ENCODE peak calls at places on chromosomes 12 and 14, in eight cellular contexts. H, Q, L, Z, I, E, C and F are unnamed samples.
A peak's percentile ranks its signal among the peaks of the same experiment; 100 is the strongest.

GRCh38 chr12:43282106-43282505 is 269.9 kb downstream of the ADAMTS20 start:
- DNase-seq in H (peak; percentile 32), Q (no peak), C (peak; percentile 50), Z (no peak), E (no peak), I (no peak), L (no peak), F (peak; percentile 7)

GRCh38 chr12:48973531-48973930 is 2.0 kb upstream of the WNT10B start:
- DNase-seq in E (no peak), H (no peak), Z (no peak), C (no peak), I (no peak), Q (no peak), L (no peak), F (no peak)

GRCh38 chr12:109677323-109677722 is 36.3 kb upstream of the FAM222A start:
- DNase-seq in E (no peak), Q (no peak), C (no peak), Z (peak; percentile 76), I (no peak), L (peak; percentile 30), H (no peak), F (no peak)

GRCh38 chr14:56659361-56659760 is 79.8 kb downstream of the TMEM260 start:
- DNase-seq in E (no peak), I (no peak), L (peak; percentile 15), H (no peak), Z (peak; percentile 79), C (no peak), Q (no peak), F (no peak)

GRCh38 chr12:6873094-6874006 is at the start of gene SPSB2:
- DNase-seq in L (peak; percentile 100), H (peak; percentile 98), C (peak; percentile 95), Z (peak; percentile 99), Q (peak; percentile 98), E (peak; percentile 99), I (peak; percentile 80), F (peak; percentile 89)

GRCh38 chr12:89783321-89784060 is 74.9 kb upstream of the ATP2B1 start:
- DNase-seq in Z (peak; percentile 81), H (no peak), L (peak; percentile 2), I (peak; percentile 10), C (no peak), E (no peak), Q (no peak), F (no peak)

GRCh38 chr14:36661506-36662257 is at the start of gene PAX9:
- DNase-seq in H (peak; percentile 82), L (peak; percentile 98), E (no peak), C (peak; percentile 99), Q (peak; percentile 88), Z (no peak), I (peak; percentile 44), F (peak; percentile 66)

GRCh38 chr12:6278439-6279255 is 31.8 kb upstream of the PLEKHG6 start:
- DNase-seq in I (peak; percentile 48), L (peak; percentile 85), H (peak; percentile 75), Z (peak; percentile 76), Q (peak; percentile 89), E (peak; percentile 82), C (peak; percentile 95), F (peak; percentile 57)

GRCh38 chr12:938810-939209 is 10.7 kb downstream of the RAD52 start:
- DNase-seq in L (no peak), I (no peak), H (no peak), E (no peak), Q (no peak), C (no peak), Z (no peak), F (no peak)

GRCh38 chr12:106602071-106602470 is 19.3 kb downstream of the RFX4 start:
- DNase-seq in E (no peak), I (no peak), Z (no peak), H (no peak), Q (no peak), C (no peak), L (no peak), F (no peak)

GRCh38 chr12:75641031-75641780 is 129.8 kb upstream of the KRR1 start:
- DNase-seq in H (peak; percentile 65), Q (no peak), E (no peak), L (no peak), Z (no peak), C (peak; percentile 84), I (peak; percentile 99), F (peak; percentile 90)

GRCh38 chr12:30825341-30825740 is 70.6 kb upstream of the CAPRIN2 start:
- DNase-seq in I (no peak), H (no peak), C (no peak), Q (no peak), E (no peak), Z (no peak), L (no peak), F (no peak)

GRCh38 chr12:111404362-111405148 is 1.2 kb upstream of the SH2B3 start:
- DNase-seq in Z (no peak), E (no peak), I (no peak), L (peak; percentile 92), C (no peak), Q (peak; percentile 39), H (no peak), F (no peak)

GRCh38 chr14:20434701-20435453 is 1.1 kb downstream of the KLHL33 start:
- DNase-seq in E (peak; percentile 81), H (no peak), Z (no peak), C (no peak), L (peak; percentile 71), I (no peak), Q (no peak), F (no peak)

GRCh38 chr12:17992002-17992656 is 97.9 kb downstream of the RERGL start:
- DNase-seq in H (peak; percentile 57), Q (no peak), Z (peak; percentile 29), I (peak; percentile 20), E (no peak), L (peak; percentile 72), C (peak; percentile 53), F (peak; percentile 30)

GRCh38 chr12:111488271-111488670 is 82.5 kb downstream of the SH2B3 start:
- DNase-seq in Z (peak; percentile 25), C (no peak), H (no peak), Q (no peak), I (no peak), L (no peak), E (peak; percentile 54), F (no peak)

GRCh38 chr14:24092960-24093900 is 881 bp upstream of the PCK2 start:
- DNase-seq in H (no peak), I (no peak), Z (no peak), L (no peak), C (no peak), Q (no peak), E (no peak), F (no peak)

GRCh38 chr12:108447168-108447840 is 67.8 kb upstream of the FICD start:
- DNase-seq in Z (no peak), I (no peak), L (no peak), E (no peak), H (no peak), Q (no peak), C (peak; percentile 52), F (no peak)

DNA sequence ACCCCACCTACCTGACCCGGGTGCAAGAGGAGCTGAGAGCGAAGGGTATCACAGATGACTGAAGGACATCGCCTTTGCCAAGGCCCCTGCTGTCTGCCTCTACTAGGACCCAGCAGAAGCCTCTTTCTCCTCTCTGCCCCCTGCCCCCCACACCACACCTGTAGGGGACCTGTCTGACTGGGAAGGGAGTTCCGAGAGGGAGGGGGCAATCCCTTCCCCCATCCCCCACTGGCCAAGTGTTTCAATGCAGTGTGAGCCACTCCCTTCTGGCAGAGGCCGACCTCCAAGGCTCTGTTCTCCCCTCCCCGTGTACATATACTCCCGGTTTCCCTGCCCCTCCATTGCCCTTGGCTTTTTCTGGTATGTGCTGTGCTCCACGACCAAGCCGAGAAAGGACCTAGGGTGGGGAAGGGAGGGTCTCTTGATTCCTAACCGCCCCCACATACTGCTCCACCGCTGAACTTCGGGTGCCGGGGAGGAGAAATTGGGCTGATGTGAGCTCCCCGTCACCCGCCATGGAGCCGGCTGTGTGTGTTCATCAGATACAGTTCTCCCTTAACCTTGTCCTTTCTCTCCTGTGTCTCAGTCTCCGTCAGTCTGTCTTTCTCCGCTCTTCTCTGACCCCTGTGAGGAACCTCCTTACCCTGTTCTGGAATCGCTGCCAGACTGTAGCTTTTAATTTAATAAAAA is 2.0 kb upstream of the ARHGEF25 start:
- DNase-seq in Z (peak; percentile 54), E (no peak), I (no peak), C (no peak), Q (no peak), H (no peak), L (peak; percentile 75), F (no peak)
- TF ChIP-seq CTCF in Z (no peak), E (no peak), I (no peak), C (no peak), Q (no peak), H (no peak), L (no peak), F (no peak)

DNA sequence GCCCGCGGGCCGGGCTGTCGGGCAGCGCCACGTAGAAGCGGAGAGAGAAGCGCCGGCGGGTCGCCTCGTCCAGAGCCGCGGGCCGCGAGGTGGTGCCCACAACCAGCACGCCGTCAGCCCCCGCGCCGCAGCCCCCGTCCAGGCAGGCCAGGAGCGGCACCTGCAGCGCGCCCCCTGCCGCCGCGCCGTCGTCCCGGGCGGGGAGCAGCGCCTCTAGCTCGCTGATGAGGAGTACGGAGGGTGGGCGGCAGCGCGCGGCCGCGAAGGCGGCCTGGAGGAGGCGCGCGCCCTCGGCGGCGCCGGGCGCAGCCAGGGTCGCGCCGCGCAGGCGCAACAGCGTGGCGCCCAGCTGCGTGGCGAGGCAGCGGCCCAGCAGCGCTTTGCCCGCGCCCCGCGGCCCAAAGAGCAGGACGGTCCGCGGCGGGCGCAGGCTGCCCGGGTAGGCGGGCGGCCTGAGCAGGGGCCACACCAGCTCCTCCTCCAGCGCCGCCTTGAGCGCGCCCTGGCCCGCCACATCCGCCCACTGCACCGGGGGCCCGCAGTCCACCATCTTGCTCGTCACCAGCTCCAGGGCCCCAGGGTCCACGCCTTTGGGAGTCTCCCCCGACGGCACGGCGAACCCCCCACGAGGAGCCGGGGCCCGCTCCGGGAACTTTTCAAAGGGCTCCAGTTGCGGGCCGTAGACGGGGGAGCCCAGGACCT is 27.6 kb downstream of the FIGNL2 start:
- DNase-seq in H (no peak), Z (no peak), C (peak; percentile 16), E (no peak), Q (peak; percentile 58), L (peak; percentile 84), I (peak; percentile 51), F (no peak)
- TF ChIP-seq CTCF in H (no peak), Z (no peak), C (no peak), E (no peak), Q (peak; percentile 62), L (no peak), I (no peak), F (no peak)

GRCh38 chr14:65255583-65256443 is 153.5 kb upstream of the MAX start:
- DNase-seq in I (no peak), Z (peak; percentile 32), C (peak; percentile 95), H (no peak), L (peak; percentile 94), E (no peak), Q (peak; percentile 61), F (no peak)
- TF ChIP-seq CTCF in I (no peak), Z (peak; percentile 35), C (no peak), H (no peak), L (no peak), E (no peak), Q (peak; percentile 44), F (no peak)

DNA sequence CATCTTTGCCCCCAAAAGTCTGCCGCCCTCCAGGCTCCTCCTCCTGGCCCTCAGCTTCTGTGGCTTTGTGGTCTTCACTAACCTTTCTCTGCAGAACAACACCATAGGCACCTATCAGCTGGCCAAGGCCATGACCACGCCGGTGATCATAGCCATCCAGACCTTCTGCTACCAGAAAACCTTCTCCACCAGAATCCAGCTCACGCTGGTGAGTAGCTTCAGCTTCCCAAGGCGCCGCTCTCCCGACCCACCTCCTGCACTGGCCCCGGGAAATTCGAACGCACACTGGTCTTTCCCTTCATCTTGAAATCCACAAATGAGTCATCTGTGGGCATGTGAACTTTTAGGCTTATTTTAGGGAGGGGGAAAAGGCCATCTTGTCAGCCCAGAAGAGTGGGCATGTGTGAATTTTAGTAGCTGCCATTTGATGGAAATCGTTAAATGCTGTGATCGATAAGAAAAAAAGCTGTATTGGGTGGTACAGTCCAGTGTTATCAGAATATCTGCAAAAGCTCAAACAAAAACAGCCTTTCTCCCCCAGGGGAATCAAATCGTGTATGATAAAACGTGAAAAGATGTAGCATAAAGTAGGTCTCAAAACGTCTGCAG is 700 bp downstream of the SLC35E3 start:
- DNase-seq in C (peak; percentile 77), E (peak; percentile 60), L (peak; percentile 49), Q (peak; percentile 53), Z (peak; percentile 39), I (peak; percentile 45), H (peak; percentile 31), F (peak; percentile 71)
- TF ChIP-seq CTCF in C (no peak), E (no peak), L (no peak), Q (no peak), Z (no peak), I (no peak), H (no peak), F (no peak)